ENCODE peak calls at places on chromosomes 3 and 15, in nine cellular contexts. One of them, this sample, is unnamed. For H3K27me3, the result is how much of the 10 kb centered on the place peaks cover.

GRCh38 chr3:14598143-14598569 is 53.4 kb upstream of the CCDC174 start:
- DNase-seq in body of pancreas: no peak
- DNase-seq in endothelial cell of umbilical vein: peak
- DNase-seq in sigmoid colon: no peak
- DNase-seq in ovary: no peak
- DNase-seq in uterus: no peak
- DNase-seq in breast epithelium: no peak
- DNase-seq in upper lobe of left lung: no peak
- DNase-seq in heart left ventricle: no peak
- DNase-seq in this sample: no peak

GRCh38 chr3:184780981-184781515 is 30.9 kb upstream of the VPS8 start:
- DNase-seq in heart left ventricle: no peak
- DNase-seq in uterus: no peak
- DNase-seq in endothelial cell of umbilical vein: no peak
- DNase-seq in upper lobe of left lung: peak
- DNase-seq in body of pancreas: no peak
- DNase-seq in sigmoid colon: no peak
- DNase-seq in breast epithelium: no peak
- DNase-seq in ovary: no peak
- DNase-seq in this sample: no peak

GRCh38 chr15:60059186-60059585 is 55.1 kb downstream of the FOXB1 start:
- DNase-seq in breast epithelium: no peak
- DNase-seq in ovary: no peak
- DNase-seq in endothelial cell of umbilical vein: no peak
- DNase-seq in heart left ventricle: no peak
- DNase-seq in sigmoid colon: no peak
- DNase-seq in uterus: no peak
- DNase-seq in body of pancreas: no peak
- DNase-seq in upper lobe of left lung: no peak
- DNase-seq in this sample: no peak

GRCh38 chr3:156377266-156377665 is 177.7 kb downstream of the SSR3 start:
- DNase-seq in endothelial cell of umbilical vein: no peak
- DNase-seq in ovary: no peak
- DNase-seq in heart left ventricle: no peak
- DNase-seq in breast epithelium: no peak
- DNase-seq in uterus: no peak
- DNase-seq in upper lobe of left lung: no peak
- DNase-seq in body of pancreas: no peak
- DNase-seq in sigmoid colon: no peak
- DNase-seq in this sample: no peak

GRCh38 chr3:182349951-182350350 is 443.4 kb upstream of the ATP11B start:
- DNase-seq in uterus: no peak
- DNase-seq in sigmoid colon: no peak
- DNase-seq in endothelial cell of umbilical vein: no peak
- DNase-seq in body of pancreas: no peak
- DNase-seq in heart left ventricle: no peak
- DNase-seq in ovary: no peak
- DNase-seq in breast epithelium: no peak
- DNase-seq in upper lobe of left lung: no peak
- DNase-seq in this sample: no peak

GRCh38 chr15:70093481-70094309 is 4.0 kb downstream of the TLE3 start:
- DNase-seq in breast epithelium: peak
- DNase-seq in ovary: no peak
- DNase-seq in body of pancreas: peak
- DNase-seq in endothelial cell of umbilical vein: peak
- DNase-seq in upper lobe of left lung: no peak
- DNase-seq in sigmoid colon: no peak
- DNase-seq in uterus: no peak
- DNase-seq in heart left ventricle: no peak
- DNase-seq in this sample: no peak

GRCh38 chr15:81536296-81536695 is 162.3 kb upstream of the TMC3 start:
- DNase-seq in breast epithelium: no peak
- DNase-seq in sigmoid colon: no peak
- DNase-seq in body of pancreas: no peak
- DNase-seq in ovary: no peak
- DNase-seq in upper lobe of left lung: no peak
- DNase-seq in endothelial cell of umbilical vein: no peak
- DNase-seq in uterus: no peak
- DNase-seq in heart left ventricle: no peak
- DNase-seq in this sample: no peak

GRCh38 chr3:43014216-43014615 is 35.1 kb downstream of the GASK1A start:
- DNase-seq in breast epithelium: no peak
- DNase-seq in endothelial cell of umbilical vein: no peak
- DNase-seq in uterus: no peak
- DNase-seq in sigmoid colon: no peak
- DNase-seq in upper lobe of left lung: no peak
- DNase-seq in body of pancreas: no peak
- DNase-seq in heart left ventricle: no peak
- DNase-seq in ovary: no peak
- DNase-seq in this sample: no peak

GRCh38 chr3:41198046-41198445 is 1.3 kb upstream of the CTNNB1 start:
- DNase-seq in breast epithelium: no peak
- DNase-seq in upper lobe of left lung: no peak
- DNase-seq in endothelial cell of umbilical vein: no peak
- DNase-seq in uterus: no peak
- DNase-seq in sigmoid colon: no peak
- DNase-seq in ovary: no peak
- DNase-seq in body of pancreas: no peak
- DNase-seq in heart left ventricle: no peak
- DNase-seq in this sample: no peak

GRCh38 chr3:42658091-42658770 is 4.7 kb downstream of the ZBTB47 start:
- DNase-seq in sigmoid colon: peak
- DNase-seq in endothelial cell of umbilical vein: no peak
- DNase-seq in heart left ventricle: no peak
- DNase-seq in upper lobe of left lung: peak
- DNase-seq in body of pancreas: no peak
- DNase-seq in uterus: no peak
- DNase-seq in breast epithelium: no peak
- DNase-seq in ovary: no peak
- DNase-seq in this sample: no peak

GRCh38 chr15:60635507-60636352 is 156.8 kb upstream of the ICE2 start:
- DNase-seq in uterus: no peak
- DNase-seq in heart left ventricle: no peak
- DNase-seq in ovary: no peak
- DNase-seq in sigmoid colon: no peak
- DNase-seq in upper lobe of left lung: no peak
- DNase-seq in breast epithelium: no peak
- DNase-seq in endothelial cell of umbilical vein: peak
- DNase-seq in body of pancreas: no peak
- DNase-seq in this sample: no peak

GRCh38 chr15:73901126-73901810 is 25.0 kb upstream of the LOXL1 start:
- DNase-seq in heart left ventricle: no peak
- DNase-seq in upper lobe of left lung: no peak
- DNase-seq in body of pancreas: no peak
- DNase-seq in ovary: no peak
- DNase-seq in breast epithelium: no peak
- DNase-seq in uterus: no peak
- DNase-seq in endothelial cell of umbilical vein: no peak
- DNase-seq in sigmoid colon: no peak
- DNase-seq in this sample: no peak

GRCh38 chr15:57319226-57319918 is 56.9 kb upstream of the CGNL1 start:
- DNase-seq in body of pancreas: no peak
- DNase-seq in breast epithelium: no peak
- DNase-seq in endothelial cell of umbilical vein: no peak
- DNase-seq in heart left ventricle: no peak
- DNase-seq in sigmoid colon: no peak
- DNase-seq in upper lobe of left lung: peak
- DNase-seq in ovary: no peak
- DNase-seq in uterus: no peak
- DNase-seq in this sample: no peak

GRCh38 chr3:85560088-85560790 is 601.5 kb downstream of the CADM2 start:
- DNase-seq in endothelial cell of umbilical vein: peak
- DNase-seq in upper lobe of left lung: no peak
- DNase-seq in uterus: no peak
- DNase-seq in ovary: no peak
- DNase-seq in heart left ventricle: peak
- DNase-seq in sigmoid colon: no peak
- DNase-seq in breast epithelium: peak
- DNase-seq in body of pancreas: peak
- DNase-seq in this sample: no peak

GRCh38 chr15:43772624-43773023 is 4.1 kb downstream of the ELL3 start:
- DNase-seq in endothelial cell of umbilical vein: no peak
- DNase-seq in ovary: no peak
- DNase-seq in sigmoid colon: no peak
- DNase-seq in breast epithelium: no peak
- DNase-seq in uterus: no peak
- DNase-seq in body of pancreas: no peak
- DNase-seq in heart left ventricle: no peak
- DNase-seq in upper lobe of left lung: no peak
- DNase-seq in this sample: no peak

GRCh38 chr15:43776101-43776717 is 557 bp downstream of the ELL3 start:
- DNase-seq in ovary: peak
- DNase-seq in endothelial cell of umbilical vein: no peak
- DNase-seq in heart left ventricle: peak
- DNase-seq in uterus: peak
- DNase-seq in breast epithelium: no peak
- DNase-seq in body of pancreas: peak
- DNase-seq in upper lobe of left lung: peak
- DNase-seq in sigmoid colon: no peak
- DNase-seq in this sample: peak

GRCh38 chr15:43775411-43775965 is 1.3 kb downstream of the ELL3 start:
- DNase-seq in endothelial cell of umbilical vein: peak
- DNase-seq in sigmoid colon: no peak
- DNase-seq in uterus: peak
- DNase-seq in body of pancreas: peak
- DNase-seq in heart left ventricle: peak
- DNase-seq in breast epithelium: peak
- DNase-seq in ovary: peak
- DNase-seq in upper lobe of left lung: no peak
- DNase-seq in this sample: peak

GRCh38 chr15:43771816-43772215 is 5.0 kb downstream of the ELL3 start:
- DNase-seq in body of pancreas: no peak
- DNase-seq in ovary: no peak
- DNase-seq in upper lobe of left lung: no peak
- DNase-seq in sigmoid colon: no peak
- DNase-seq in endothelial cell of umbilical vein: no peak
- DNase-seq in breast epithelium: no peak
- DNase-seq in uterus: no peak
- DNase-seq in heart left ventricle: no peak
- DNase-seq in this sample: no peak

DNA sequence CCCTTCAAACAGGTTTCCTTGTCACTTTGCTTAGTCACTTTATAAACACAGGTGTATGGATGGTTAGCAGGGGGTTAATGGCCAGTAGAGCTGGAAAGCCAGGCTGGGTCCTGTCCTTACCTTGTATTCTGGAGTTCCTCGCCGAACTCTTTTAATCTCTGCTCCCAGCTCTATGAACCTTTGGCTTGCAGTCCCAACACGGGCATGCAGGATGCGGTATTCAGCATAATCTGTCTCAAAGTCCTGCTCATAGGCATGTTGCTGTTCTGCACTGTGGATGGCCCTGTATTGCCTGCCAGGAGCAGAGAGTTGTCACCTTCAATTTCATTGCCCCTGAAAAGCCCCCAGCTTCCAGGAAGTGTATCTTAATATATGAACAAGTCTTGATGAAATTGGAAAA is 2.7 kb downstream of the ELL3 start:
- DNase-seq in heart left ventricle: no peak
- DNase-seq in uterus: no peak
- DNase-seq in upper lobe of left lung: no peak
- DNase-seq in sigmoid colon: no peak
- DNase-seq in breast epithelium: no peak
- DNase-seq in body of pancreas: no peak
- DNase-seq in ovary: no peak
- DNase-seq in endothelial cell of umbilical vein: no peak
- DNase-seq in this sample: no peak
- TF ChIP-seq POLR2A in heart left ventricle: no peak
- TF ChIP-seq POLR2A in uterus: no peak
- TF ChIP-seq POLR2A in upper lobe of left lung: no peak
- TF ChIP-seq POLR2A in sigmoid colon: no peak
- TF ChIP-seq POLR2A in breast epithelium: no peak
- TF ChIP-seq POLR2A in body of pancreas: no peak
- TF ChIP-seq POLR2A in ovary: no peak
- TF ChIP-seq POLR2A in endothelial cell of umbilical vein: no peak
- TF ChIP-seq POLR2A in this sample: no peak

GRCh38 chr15:79430901-79431635 is 1.1 kb upstream of the MINAR1 start:
- DNase-seq in ovary: no peak
- DNase-seq in body of pancreas: no peak
- DNase-seq in endothelial cell of umbilical vein: peak
- DNase-seq in sigmoid colon: no peak
- DNase-seq in upper lobe of left lung: no peak
- DNase-seq in uterus: no peak
- DNase-seq in heart left ventricle: no peak
- DNase-seq in breast epithelium: no peak
- DNase-seq in this sample: no peak
- H3K27me3 ChIP-seq in ovary: under half
- H3K27me3 ChIP-seq in body of pancreas: under half
- H3K27me3 ChIP-seq in endothelial cell of umbilical vein: under half
- H3K27me3 ChIP-seq in sigmoid colon: half or more
- H3K27me3 ChIP-seq in upper lobe of left lung: under half
- H3K27me3 ChIP-seq in uterus: under half
- H3K27me3 ChIP-seq in heart left ventricle: under half
- H3K27me3 ChIP-seq in breast epithelium: under half
- H3K27me3 ChIP-seq in this sample: under half

DNA sequence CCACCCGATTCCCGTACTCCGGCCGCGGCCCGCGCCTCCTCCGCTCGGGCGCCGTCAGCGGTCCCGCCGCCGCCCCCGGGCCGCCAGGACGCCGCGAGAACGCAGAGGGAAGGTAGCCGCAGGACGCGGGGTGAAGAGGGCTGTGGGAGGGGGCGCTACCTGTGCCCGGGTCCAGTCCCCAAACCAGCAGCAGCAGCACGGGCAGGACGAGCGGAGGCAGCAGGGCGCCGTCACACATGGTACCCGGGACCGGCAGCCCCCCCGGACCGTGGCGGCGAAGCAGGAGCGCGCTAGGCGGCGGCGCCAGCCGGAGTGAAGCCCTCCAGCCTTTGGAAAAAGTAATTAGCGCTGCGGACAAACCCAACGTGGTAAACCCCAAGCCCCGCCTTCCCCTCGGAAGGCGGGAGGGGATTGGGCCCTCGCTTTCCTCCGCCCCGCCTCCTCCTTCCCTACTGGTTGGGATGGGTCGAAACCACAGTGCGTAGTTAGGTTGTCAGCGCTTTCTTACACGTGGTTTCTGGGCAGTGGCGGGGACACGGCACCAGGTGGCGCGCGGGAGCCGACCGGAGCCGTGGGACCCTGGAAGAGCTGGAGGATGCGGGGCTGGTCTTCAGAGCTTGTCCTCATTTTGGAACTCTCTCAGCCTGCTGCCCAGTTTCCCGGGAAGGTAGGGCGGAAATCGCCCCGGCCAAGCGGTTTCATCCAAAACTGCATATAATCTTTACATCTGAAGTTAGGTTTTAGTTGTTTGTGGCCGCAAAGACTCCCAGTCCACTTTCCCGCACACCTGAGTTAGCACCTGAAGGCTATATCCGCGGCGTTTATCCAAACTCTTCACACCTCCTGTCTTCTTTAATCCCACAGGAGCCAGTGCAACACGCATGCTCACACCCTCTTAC is at the start of gene ADAMTS17:
- DNase-seq in ovary: peak
- DNase-seq in heart left ventricle: peak
- DNase-seq in uterus: peak
- DNase-seq in endothelial cell of umbilical vein: peak
- DNase-seq in breast epithelium: peak
- DNase-seq in upper lobe of left lung: peak
- DNase-seq in sigmoid colon: peak
- DNase-seq in body of pancreas: peak
- DNase-seq in this sample: peak
- TF ChIP-seq POLR2A in ovary: peak
- TF ChIP-seq POLR2A in heart left ventricle: peak
- TF ChIP-seq POLR2A in uterus: peak
- TF ChIP-seq POLR2A in endothelial cell of umbilical vein: no peak
- TF ChIP-seq POLR2A in breast epithelium: peak
- TF ChIP-seq POLR2A in upper lobe of left lung: no peak
- TF ChIP-seq POLR2A in sigmoid colon: peak
- TF ChIP-seq POLR2A in body of pancreas: peak
- TF ChIP-seq POLR2A in this sample: peak

GRCh38 chr3:159634414-159634813 is 354.2 kb upstream of the IL12A start:
- DNase-seq in sigmoid colon: no peak
- DNase-seq in uterus: no peak
- DNase-seq in ovary: no peak
- DNase-seq in endothelial cell of umbilical vein: no peak
- DNase-seq in upper lobe of left lung: no peak
- DNase-seq in body of pancreas: no peak
- DNase-seq in breast epithelium: no peak
- DNase-seq in heart left ventricle: no peak
- DNase-seq in this sample: no peak
- H3K27me3 ChIP-seq in sigmoid colon: under half
- H3K27me3 ChIP-seq in uterus: under half
- H3K27me3 ChIP-seq in ovary: under half
- H3K27me3 ChIP-seq in endothelial cell of umbilical vein: under half
- H3K27me3 ChIP-seq in upper lobe of left lung: under half
- H3K27me3 ChIP-seq in body of pancreas: under half
- H3K27me3 ChIP-seq in breast epithelium: under half
- H3K27me3 ChIP-seq in heart left ventricle: under half
- H3K27me3 ChIP-seq in this sample: under half